ENCODE peak calls at places on chromosomes 13 and 19, in eight cellular contexts. Z is brain microvascular endothelial cell, T is cardiac fibroblast, V is fibroblast of lung, M is Caco-2, X is AG09319, I is BE2C, N is left ventricle myocardium inferior. B is an unnamed sample.

GRCh38 chr19:32097620-32098019 is 247.8 kb upstream of the ZNF507 start:
- DNase-seq in Z (no peak), T (no peak), V (peak), M (no peak), X (no peak), I (no peak), N (no peak), B (no peak)

GRCh38 chr19:37306383-37306963 is 64.4 kb upstream of the ZNF527 start:
- DNase-seq in Z (no peak), T (no peak), V (no peak), M (no peak), X (no peak), I (no peak), N (no peak), B (no peak)

GRCh38 chr13:97878421-97879375 is 74.8 kb upstream of the IPO5 start:
- DNase-seq in Z (no peak), T (no peak), V (no peak), M (no peak), X (no peak), I (no peak), N (no peak), B (no peak)

GRCh38 chr13:43648733-43649132 is 138.0 kb downstream of the ENOX1 start:
- DNase-seq in Z (no peak), T (peak), V (no peak), M (no peak), X (no peak), I (no peak), N (no peak), B (no peak)

GRCh38 chr19:1384478-1385110 is 887 bp downstream of the NDUFS7 start:
- DNase-seq in Z (no peak), T (no peak), V (no peak), M (no peak), X (no peak), I (no peak), N (no peak), B (no peak)

GRCh38 chr19:28466107-28467045 is 746.6 kb downstream of the UQCRFS1 start:
- DNase-seq in Z (peak), T (peak), V (peak), M (peak), X (peak), I (peak), N (peak), B (peak)

GRCh38 chr19:42596391-42597071 is 1.8 kb upstream of the CEACAM8 start:
- DNase-seq in Z (no peak), T (peak), V (peak), M (peak), X (no peak), I (peak), N (no peak), B (peak)

GRCh38 chr13:91946498-91947070 is 548.2 kb downstream of the GPC5 start:
- DNase-seq in Z (no peak), T (peak), V (peak), M (peak), X (no peak), I (peak), N (no peak), B (peak)

DNA sequence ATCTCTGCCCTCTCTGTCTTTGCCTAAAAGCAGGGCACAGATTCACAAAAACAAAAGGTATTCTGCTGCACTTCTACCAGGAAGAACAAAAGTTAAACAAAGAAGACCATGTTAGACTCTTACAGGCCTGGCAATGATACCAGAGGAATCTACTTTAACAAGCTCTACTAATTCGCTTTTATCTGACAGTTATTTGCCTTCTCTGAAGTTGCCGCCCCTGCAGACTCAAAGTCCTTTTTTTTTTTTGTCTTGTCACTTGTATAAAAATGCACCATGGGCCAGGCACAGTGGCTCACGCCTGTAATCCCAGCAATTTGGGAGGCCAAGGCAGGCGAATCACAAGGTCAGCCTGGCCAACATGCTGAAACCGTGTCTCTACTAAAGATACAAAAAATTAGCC is 176.5 kb upstream of the UBL3 start:
- DNase-seq in Z (no peak), T (no peak), V (no peak), M (peak), X (no peak), I (no peak), N (no peak), B (no peak)
- TF ChIP-seq CTCF in Z (no peak), T (no peak), V (no peak), M (no peak), X (no peak), I (no peak), N (no peak), B (no peak)

DNA sequence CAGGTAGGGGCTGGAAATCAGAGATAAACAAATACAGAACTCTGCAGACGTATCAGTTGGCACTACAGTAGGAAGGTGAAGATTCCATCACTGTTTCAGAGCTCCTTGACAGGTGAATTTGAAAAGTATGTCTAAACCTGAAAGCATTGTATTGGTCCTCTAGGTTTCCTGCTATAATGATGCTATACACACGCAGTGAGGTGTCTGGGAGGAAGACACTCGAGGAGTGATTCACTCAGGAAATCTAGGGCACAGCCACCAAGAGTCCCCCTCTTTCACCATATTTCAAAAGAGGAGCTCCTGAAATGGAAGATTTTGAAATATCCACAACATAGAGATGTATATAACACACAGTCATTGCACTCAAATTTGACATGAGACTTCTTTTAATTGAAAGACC is 331.0 kb upstream of the DACH1 start:
- DNase-seq in Z (no peak), T (no peak), V (no peak), M (no peak), X (no peak), I (no peak), N (no peak), B (no peak)
- TF ChIP-seq CTCF in Z (no peak), T (no peak), V (no peak), M (no peak), X (no peak), I (no peak), N (no peak), B (no peak)

DNA sequence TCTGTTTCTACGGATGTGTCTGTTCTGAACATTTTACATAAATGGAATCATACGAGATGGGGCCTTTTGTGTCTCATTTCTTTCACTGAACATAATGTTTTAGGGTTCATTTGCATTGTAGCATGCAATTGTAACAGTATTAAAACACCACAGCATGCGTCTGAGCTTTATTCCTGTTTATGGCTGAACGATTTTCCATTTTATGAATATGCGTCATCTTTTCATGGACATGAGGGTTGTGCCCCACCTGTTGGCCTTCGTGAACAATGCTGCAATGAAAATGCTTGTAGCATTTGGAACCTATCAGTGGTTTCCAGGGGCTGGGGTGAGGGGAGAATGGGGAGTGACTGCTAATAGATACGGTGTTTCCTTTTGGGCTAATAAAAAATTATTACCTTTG is 5.1 kb downstream of the OR10H1 start:
- DNase-seq in Z (no peak), T (no peak), V (no peak), M (peak), X (no peak), I (no peak), N (no peak), B (no peak)
- TF ChIP-seq CTCF in Z (no peak), T (no peak), V (no peak), M (peak), X (no peak), I (peak), N (peak), B (no peak)

DNA sequence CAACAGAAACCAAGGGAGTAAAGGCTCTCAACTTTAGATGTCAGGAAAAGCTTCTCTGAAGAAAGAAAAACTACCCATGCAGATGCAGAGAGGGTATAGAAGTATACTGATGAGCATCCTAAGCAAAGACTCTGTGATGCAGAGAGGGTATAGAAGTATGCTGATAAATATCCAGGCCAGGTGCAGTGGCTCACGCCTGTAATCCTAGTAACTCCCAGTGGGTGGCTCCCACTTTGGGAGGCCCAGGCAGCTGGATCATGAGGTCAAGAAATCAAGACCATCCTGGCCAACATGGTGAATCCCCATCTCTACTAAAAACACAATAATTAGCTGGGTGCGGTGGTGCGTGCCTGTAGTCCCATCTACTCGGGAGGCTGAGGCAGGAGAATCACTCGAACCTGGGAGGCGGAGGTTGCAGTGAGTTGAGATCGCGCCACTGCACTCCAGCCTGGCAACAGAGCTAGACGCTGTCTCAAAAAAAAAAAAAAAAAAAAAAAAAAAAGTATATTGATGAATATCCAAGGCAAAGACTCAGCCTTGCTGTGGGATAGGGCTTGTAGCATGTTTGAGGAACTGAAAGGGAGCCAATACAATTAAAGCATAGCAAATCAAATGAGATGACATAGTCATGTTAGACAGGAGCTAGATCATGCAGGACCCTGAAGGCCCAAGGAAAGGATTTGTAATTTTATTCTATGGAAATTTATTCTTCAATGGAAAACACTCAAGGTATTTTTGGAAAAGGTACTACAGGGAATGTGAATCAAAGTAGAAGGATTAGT is 14.9 kb downstream of the UBL3 start:
- DNase-seq in Z (no peak), T (no peak), V (no peak), M (no peak), X (no peak), I (no peak), N (no peak), B (no peak)
- TF ChIP-seq CTCF in Z (no peak), T (no peak), V (no peak), M (no peak), X (no peak), I (peak), N (no peak), B (no peak)

B was measured in nephron progenitor cell.